ENCODE peak calls at places on chromosomes 6 and 20, in ten cellular contexts. E is heart left ventricle, M is brain microvascular endothelial cell, L is AG04450, P is stomach, H is HFF-Myc, A is ovary, Z is breast epithelium, X is mammary epithelial cell, C is A549. G is an unnamed sample.

GRCh38 chr20:6730929-6731328 is 36.6 kb upstream of the BMP2 start:
- DNase-seq in E (no peak), M (no peak), L (no peak), P (no peak), H (no peak), A (no peak), Z (no peak), X (no peak), C (no peak), G (no peak)

GRCh38 chr20:31845300-31845863 is at the start of gene FOXS1:
- DNase-seq in E (peak), M (peak), L (no peak), P (no peak), H (no peak), A (no peak), Z (no peak), X (no peak), C (no peak), G (no peak)

GRCh38 chr6:142680308-142680707 is 264.7 kb downstream of the HIVEP2 start:
- DNase-seq in E (no peak), M (no peak), L (no peak), P (no peak), H (no peak), A (no peak), Z (no peak), X (peak), C (no peak), G (peak)

GRCh38 chr20:3744806-3745685 is 12.6 kb downstream of the HSPA12B start:
- DNase-seq in E (peak), M (peak), L (no peak), P (peak), H (no peak), A (peak), Z (no peak), X (peak), C (peak), G (peak)

GRCh38 chr6:37187321-37188022 is 17.5 kb downstream of the PIM1 start:
- DNase-seq in E (no peak), M (no peak), L (no peak), P (no peak), H (no peak), A (no peak), Z (no peak), X (no peak), C (no peak), G (no peak)

GRCh38 chr6:85803721-85804120 is 161.0 kb upstream of the SYNCRIP start:
- DNase-seq in E (no peak), M (no peak), L (no peak), P (no peak), H (no peak), A (no peak), Z (no peak), X (no peak), C (no peak), G (no peak)

GRCh38 chr6:24778121-24778520 is 3.4 kb downstream of the GMNN start:
- DNase-seq in E (no peak), M (no peak), L (no peak), P (no peak), H (no peak), A (no peak), Z (no peak), X (no peak), C (no peak), G (no peak)

GRCh38 chr6:680204-680603 is 12.7 kb downstream of the EXOC2 start:
- DNase-seq in E (no peak), M (no peak), L (no peak), P (no peak), H (no peak), A (no peak), Z (no peak), X (no peak), C (no peak), G (no peak)

GRCh38 chr20:24314053-24314452 is 155.4 kb upstream of the SYNDIG1 start:
- DNase-seq in E (no peak), M (no peak), L (no peak), P (no peak), H (no peak), A (no peak), Z (no peak), X (no peak), C (no peak), G (no peak)

GRCh38 chr20:13212750-13213149 is 8.3 kb upstream of the ISM1 start:
- DNase-seq in E (no peak), M (no peak), L (no peak), P (no peak), H (peak), A (no peak), Z (no peak), X (peak), C (no peak), G (no peak)

GRCh38 chr6:156933201-156934053 is 156.2 kb downstream of the ARID1B start:
- DNase-seq in E (no peak), M (no peak), L (no peak), P (peak), H (no peak), A (no peak), Z (no peak), X (no peak), C (no peak), G (no peak)

GRCh38 chr6:63349401-63349800 is 29.6 kb upstream of the LGSN start:
- DNase-seq in E (no peak), M (no peak), L (no peak), P (no peak), H (no peak), A (no peak), Z (no peak), X (no peak), C (no peak), G (no peak)

GRCh38 chr20:4366076-4366475 is 350.7 kb upstream of the RNF24 start:
- DNase-seq in E (no peak), M (no peak), L (no peak), P (no peak), H (no peak), A (no peak), Z (no peak), X (peak), C (no peak), G (no peak)

GRCh38 chr20:11553603-11554002 is 364.1 kb upstream of the BTBD3 start:
- DNase-seq in E (no peak), M (no peak), L (no peak), P (no peak), H (no peak), A (no peak), Z (no peak), X (peak), C (peak), G (no peak)

GRCh38 chr6:33621396-33622388 is 570 bp downstream of the ITPR3 start:
- DNase-seq in E (peak), M (no peak), L (no peak), P (peak), H (no peak), A (peak), Z (no peak), X (peak), C (no peak), G (no peak)

GRCh38 chr20:61948586-61949362 is 116.9 kb downstream of the TAF4 start:
- DNase-seq in E (no peak), M (no peak), L (no peak), P (no peak), H (no peak), A (no peak), Z (peak), X (no peak), C (no peak), G (no peak)

GRCh38 chr20:40908311-40908710 is 120.3 kb upstream of the TOP1 start:
- DNase-seq in E (no peak), M (no peak), L (no peak), P (no peak), H (no peak), A (no peak), Z (no peak), X (no peak), C (no peak), G (no peak)

GRCh38 chr6:55825402-55826051 is 49.9 kb downstream of the BMP5 start:
- DNase-seq in E (no peak), M (peak), L (peak), P (no peak), H (no peak), A (no peak), Z (no peak), X (peak), C (peak), G (no peak)

DNA sequence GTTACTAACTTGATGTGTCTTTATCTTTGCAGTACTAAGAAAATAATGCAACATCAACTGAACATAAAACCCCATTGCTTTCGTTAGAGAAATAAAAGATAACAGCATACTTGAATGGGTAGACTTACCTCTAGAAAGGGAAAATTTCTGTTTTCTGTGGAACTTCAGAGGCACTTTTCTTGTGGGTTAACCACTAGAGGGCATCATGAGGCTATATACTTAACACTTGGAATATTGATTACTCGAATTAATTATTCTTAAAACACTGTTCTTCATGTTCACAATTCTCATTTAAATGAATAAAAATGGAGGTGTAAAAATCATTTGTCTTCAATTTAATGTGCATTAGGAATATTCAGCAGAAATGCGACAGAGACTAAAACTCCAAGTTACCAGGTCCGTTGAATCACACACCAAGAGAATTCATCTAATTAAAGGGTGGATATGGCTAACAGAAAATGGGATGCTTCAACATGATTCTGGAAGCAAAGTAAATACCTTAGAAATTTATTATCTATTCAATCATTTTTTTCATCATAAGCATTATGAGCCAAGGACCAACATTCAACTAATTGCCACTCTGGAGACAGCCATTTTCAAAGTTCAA is 330.8 kb upstream of the PREP start:
- DNase-seq in E (no peak), M (no peak), L (no peak), P (no peak), H (no peak), A (no peak), Z (no peak), X (no peak), C (peak), G (peak)
- TF ChIP-seq CTCF in E (peak), M (peak), L (peak), P (peak), H (peak), A (no peak), Z (peak), X (peak), C (peak), G (peak)

DNA sequence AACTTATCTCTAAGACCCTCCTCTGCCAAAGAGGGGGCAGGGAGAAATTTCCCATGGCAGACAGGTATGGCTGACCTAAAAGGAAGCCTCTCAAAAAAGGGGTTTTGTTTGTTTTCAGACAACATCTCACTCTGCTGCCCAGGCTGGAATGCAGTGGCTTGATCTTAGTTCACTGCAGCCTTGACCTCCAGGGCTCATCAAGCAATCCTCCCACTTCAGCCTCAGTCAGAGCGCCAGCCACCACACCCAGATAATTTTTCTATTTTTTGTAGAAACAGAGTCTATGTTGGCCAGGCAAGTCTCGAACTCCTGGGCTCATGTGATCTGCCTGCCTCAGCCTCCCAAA is 3.8 kb downstream of the EZR start:
- DNase-seq in E (no peak), M (no peak), L (no peak), P (peak), H (no peak), A (no peak), Z (no peak), X (no peak), C (no peak), G (no peak)
- H3K4me3 ChIP-seq in E (no peak), M (no peak), L (no peak), P (peak), H (no peak), A (no peak), Z (peak), X (peak), C (peak), G (no peak)

GRCh38 chr6:137863126-137863996 is 3.7 kb upstream of the TNFAIP3 start:
- DNase-seq in E (no peak), M (no peak), L (no peak), P (no peak), H (no peak), A (no peak), Z (no peak), X (no peak), C (no peak), G (no peak)

GRCh38 chr6:137866200-137866913 is 702 bp upstream of the TNFAIP3 start:
- DNase-seq in E (peak), M (no peak), L (no peak), P (no peak), H (no peak), A (no peak), Z (peak), X (peak), C (no peak), G (no peak)

GRCh38 chr6:137862419-137863125 is 4.5 kb upstream of the TNFAIP3 start:
- DNase-seq in E (no peak), M (no peak), L (no peak), P (no peak), H (no peak), A (no peak), Z (no peak), X (no peak), C (no peak), G (no peak)

GRCh38 chr6:137866914-137867684 is at the start of gene TNFAIP3:
- DNase-seq in E (peak), M (peak), L (peak), P (peak), H (peak), A (peak), Z (peak), X (peak), C (peak), G (peak)

GRCh38 chr6:137864812-137865508 is 2.1 kb upstream of the TNFAIP3 start:
- DNase-seq in E (no peak), M (no peak), L (no peak), P (no peak), H (no peak), A (no peak), Z (no peak), X (no peak), C (no peak), G (no peak)
- TF ChIP-seq CTCF in E (no peak), M (no peak), L (no peak), P (no peak), H (no peak), A (no peak), Z (no peak), X (no peak), C (no peak), G (no peak)

DNA sequence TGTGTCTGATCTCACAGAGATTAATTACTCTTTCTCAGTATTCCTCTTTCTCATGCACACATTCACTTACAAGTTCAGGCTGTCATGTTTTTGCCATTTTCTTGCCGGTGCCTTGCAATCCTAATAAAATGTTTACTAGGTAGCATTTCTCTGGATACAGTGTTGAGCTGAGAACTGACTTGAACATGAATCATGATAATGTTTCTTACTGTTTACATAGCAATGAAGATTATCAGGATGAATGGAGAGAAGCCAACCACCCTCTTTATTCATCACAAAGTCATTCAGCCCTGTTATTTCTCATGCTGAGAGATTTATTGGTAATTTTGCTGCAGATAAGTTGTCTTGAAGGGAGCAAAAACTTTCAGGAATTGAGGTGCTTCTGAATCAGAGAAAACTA is 185.5 kb upstream of the ECI2 start:
- DNase-seq in E (no peak), M (peak), L (peak), P (no peak), H (peak), A (no peak), Z (no peak), X (peak), C (peak), G (peak)
- H3K4me3 ChIP-seq in E (no peak), M (no peak), L (no peak), P (no peak), H (no peak), A (no peak), Z (no peak), X (no peak), C (no peak), G (no peak)

GRCh38 chr6:4776967-4777925 is 1.0 kb downstream of the CDYL start:
- DNase-seq in E (no peak), M (peak), L (no peak), P (no peak), H (no peak), A (peak), Z (no peak), X (peak), C (peak), G (peak)

GRCh38 chr6:4781426-4781825 is 5.2 kb downstream of the CDYL start:
- DNase-seq in E (no peak), M (no peak), L (no peak), P (no peak), H (no peak), A (no peak), Z (no peak), X (no peak), C (no peak), G (no peak)

GRCh38 chr6:4781967-4782537 is 5.8 kb downstream of the CDYL start:
- DNase-seq in E (no peak), M (no peak), L (no peak), P (no peak), H (no peak), A (no peak), Z (no peak), X (no peak), C (no peak), G (no peak)

GRCh38 chr6:4778086-4778485 is 1.9 kb downstream of the CDYL start:
- DNase-seq in E (no peak), M (no peak), L (no peak), P (no peak), H (no peak), A (no peak), Z (no peak), X (peak), C (peak), G (no peak)

DNA sequence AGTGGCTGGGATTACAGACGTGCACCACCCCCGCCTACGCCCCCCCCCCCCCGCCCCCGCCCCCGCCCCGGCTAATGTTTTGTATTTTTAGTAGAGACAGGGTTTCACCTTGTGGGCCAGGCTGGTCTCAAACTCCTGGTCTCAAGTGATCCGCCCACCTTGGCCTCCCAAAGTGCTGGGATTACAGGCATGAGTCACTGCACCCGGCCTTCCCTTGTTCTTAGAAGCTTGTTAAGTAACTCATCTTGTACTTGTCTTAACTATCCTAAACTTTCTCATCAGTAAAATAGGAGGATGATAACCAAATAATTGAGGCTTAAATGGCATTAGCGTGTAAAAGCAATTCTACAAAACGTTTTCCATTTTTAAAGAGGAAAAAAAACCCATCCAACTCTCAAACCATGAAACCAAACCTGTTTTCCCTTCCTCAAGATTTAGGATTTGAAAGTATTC is 4.2 kb downstream of the CDYL start:
- DNase-seq in E (no peak), M (peak), L (no peak), P (no peak), H (no peak), A (no peak), Z (no peak), X (peak), C (peak), G (no peak)
- TF ChIP-seq CTCF in E (no peak), M (no peak), L (no peak), P (no peak), H (no peak), A (no peak), Z (no peak), X (no peak), C (no peak), G (no peak)

DNA sequence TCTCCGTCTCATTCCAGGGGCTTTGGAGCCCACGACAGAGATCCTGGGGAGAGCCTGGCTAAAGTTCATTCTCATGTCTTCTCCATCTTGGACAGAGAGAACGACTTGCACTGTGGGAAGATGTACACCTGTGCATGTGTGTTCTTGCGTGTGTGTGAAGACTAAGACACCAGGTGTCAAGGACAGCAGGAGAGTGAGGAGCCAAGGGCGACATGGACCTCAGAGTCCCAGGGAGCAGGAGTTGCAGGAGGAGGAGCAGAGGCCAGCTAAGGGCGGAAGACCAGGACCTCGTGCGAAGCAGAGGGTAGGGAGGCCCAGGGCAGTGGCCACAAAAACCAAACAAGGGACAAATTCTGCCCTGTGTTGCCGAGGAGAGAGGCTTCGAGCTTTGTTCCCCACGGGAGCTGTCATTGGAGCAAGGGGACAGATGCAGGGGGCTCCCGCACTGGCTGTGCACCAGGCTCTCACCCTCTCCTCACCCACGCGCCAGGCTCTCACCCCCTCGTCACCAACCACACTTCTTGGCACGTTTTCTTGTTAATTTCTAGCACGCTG is 62.8 kb downstream of the DLL1 start:
- DNase-seq in E (no peak), M (no peak), L (no peak), P (no peak), H (no peak), A (no peak), Z (no peak), X (no peak), C (no peak), G (no peak)
- H3K4me3 ChIP-seq in E (no peak), M (no peak), L (no peak), P (no peak), H (no peak), A (no peak), Z (no peak), X (no peak), C (no peak), G (no peak)

DNA sequence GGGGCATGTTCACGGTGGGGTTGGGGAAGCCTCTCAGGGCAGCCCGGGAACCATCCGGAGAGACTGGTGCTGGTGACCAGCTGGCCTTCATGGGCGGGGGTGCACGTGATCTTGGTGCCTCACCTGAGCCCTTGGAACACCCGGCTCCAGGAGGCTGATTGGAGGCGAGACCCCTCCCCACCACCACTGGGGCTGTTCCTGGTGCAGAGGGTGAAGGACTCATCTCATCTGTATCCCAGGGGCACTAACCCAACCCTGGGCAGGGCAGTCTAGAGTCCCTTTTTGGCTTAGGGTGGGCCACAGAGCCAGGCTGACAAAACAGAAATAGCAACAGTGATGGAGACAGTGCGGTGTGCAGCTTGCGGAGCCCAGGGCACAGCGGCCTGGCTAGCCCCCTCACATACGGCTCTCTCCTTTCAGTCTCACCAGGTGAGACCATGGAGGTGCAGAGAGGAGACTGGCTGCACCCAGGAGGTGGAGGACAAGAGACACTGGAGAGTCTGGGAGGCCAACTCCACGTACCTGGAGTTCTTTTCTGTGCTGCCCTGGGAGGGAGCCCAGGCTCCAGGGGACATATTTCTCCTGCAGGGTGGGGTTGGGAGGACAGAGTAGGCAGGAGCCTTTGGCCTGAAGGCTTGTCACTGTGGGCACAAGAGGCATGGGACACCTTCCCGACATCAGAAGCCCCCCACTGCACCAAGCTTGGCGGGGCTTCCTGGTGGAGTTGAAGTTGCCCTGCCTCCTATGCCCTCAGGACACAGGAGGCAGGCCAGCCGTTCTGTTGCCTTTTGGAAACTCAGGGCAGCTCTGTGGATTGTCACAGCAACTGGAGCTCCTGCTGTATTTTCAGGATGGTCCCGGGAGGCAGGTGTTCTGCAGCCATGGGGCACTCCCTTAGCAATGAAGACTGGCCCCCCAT is 106.0 kb downstream of the SYCP2 start:
- DNase-seq in E (no peak), M (no peak), L (no peak), P (no peak), H (no peak), A (no peak), Z (peak), X (no peak), C (no peak), G (no peak)
- TF ChIP-seq CTCF in E (no peak), M (no peak), L (no peak), P (no peak), H (no peak), A (no peak), Z (no peak), X (no peak), C (no peak), G (no peak)

GRCh38 chr20:278181-278580 is 12.4 kb downstream of the C20orf96 start:
- DNase-seq in E (no peak), M (no peak), L (no peak), P (no peak), H (no peak), A (no peak), Z (no peak), X (no peak), C (no peak), G (no peak)
- H3K4me3 ChIP-seq in E (no peak), M (no peak), L (no peak), P (no peak), H (no peak), A (no peak), Z (peak), X (no peak), C (no peak), G (no peak)

G was measured in astrocyte of the cerebellum.